ENCODE peak calls at places on chromosomes 7 and 10, in four cellular contexts. X, E, O and M are unnamed samples.

GRCh38 chr10:23081156-23081833 is 14.1 kb upstream of the MSRB2 start:
- DNase-seq in X (no peak), E (peak; percentile 47), O (peak; percentile 78), M (no peak)

GRCh38 chr10:81082621-81083376 is 545.1 kb downstream of the SH2D4B start:
- DNase-seq in X (no peak), E (no peak), O (no peak), M (no peak)

GRCh38 chr10:79056361-79056735 is 12.4 kb upstream of the ZMIZ1 start:
- DNase-seq in X (no peak), E (no peak), O (peak; percentile 28), M (no peak)

GRCh38 chr10:14244801-14245211 is 85.9 kb downstream of the FRMD4A start:
- DNase-seq in X (no peak), E (peak; percentile 29), O (no peak), M (no peak)

GRCh38 chr7:44185729-44186128 is 3.5 kb downstream of the GCK start:
- DNase-seq in X (no peak), E (no peak), O (no peak), M (no peak)

GRCh38 chr10:110443239-110444008 is 54.3 kb upstream of the DUSP5 start:
- DNase-seq in X (peak; percentile 19), E (no peak), O (peak; percentile 36), M (no peak)

GRCh38 chr10:24952701-24953349 is 419 bp upstream of the PRTFDC1 start:
- DNase-seq in X (peak; percentile 68), E (peak; percentile 39), O (peak; percentile 78), M (peak; percentile 33)

GRCh38 chr7:143882020-143882610 is 19.9 kb downstream of the TCAF1 start:
- DNase-seq in X (no peak), E (no peak), O (peak; percentile 91), M (no peak)

GRCh38 chr10:5493698-5494097 is 5.7 kb downstream of the CALML5 start:
- DNase-seq in X (no peak), E (peak; percentile 43), O (no peak), M (no peak)

GRCh38 chr10:112832959-112833358 is 117.1 kb upstream of the TCF7L2 start:
- DNase-seq in X (no peak), E (no peak), O (no peak), M (no peak)

DNA sequence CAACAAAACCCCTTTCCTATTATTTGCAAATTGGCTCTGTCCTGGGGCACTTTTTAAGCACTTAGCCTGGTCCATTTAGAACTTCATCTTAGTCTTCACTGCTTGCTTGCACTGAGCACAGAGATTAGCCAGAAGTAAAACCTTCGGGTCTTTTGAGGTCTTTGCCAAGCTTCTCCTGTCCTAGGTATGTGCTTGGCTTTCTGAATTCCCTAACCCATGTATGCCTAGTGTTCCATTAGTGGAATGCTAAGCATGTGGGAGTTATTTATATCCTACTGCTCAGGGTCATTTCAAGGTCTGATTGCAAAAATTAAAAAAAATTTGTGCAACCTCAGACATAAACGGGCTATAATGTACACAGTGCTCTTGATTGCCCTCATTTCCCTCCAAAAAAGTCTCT is 18.0 kb downstream of the ZNF37A start:
- DNase-seq in X (no peak), E (no peak), O (no peak), M (no peak)
- H3K9me3 ChIP-seq in X (peaks cover 72% of the 10 kb centered on the region), E (peaks cover 49% of the 10 kb centered on the region), O (peaks cover 36% of the 10 kb centered on the region), M (peaks cover 32% of the 10 kb centered on the region)

DNA sequence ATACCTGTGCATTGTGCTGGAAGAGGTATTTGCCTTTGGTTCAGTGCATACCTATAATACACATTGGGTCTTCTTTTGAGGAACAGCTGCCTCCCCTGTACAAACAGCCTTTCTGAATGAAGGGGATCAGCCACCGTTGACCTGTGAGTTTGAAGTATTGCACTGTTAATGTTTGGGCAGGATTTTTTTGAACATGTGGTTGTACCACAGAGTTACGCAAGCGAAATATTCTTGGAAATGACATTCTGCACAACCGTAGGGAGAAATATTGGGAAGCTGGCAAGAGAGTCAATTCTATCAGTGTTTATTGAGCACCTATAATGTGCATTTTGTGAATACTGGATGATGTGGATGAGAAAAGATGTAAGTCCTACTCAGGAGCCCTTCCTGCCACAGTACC is 270.6 kb downstream of the AUTS2 start:
- DNase-seq in X (no peak), E (no peak), O (no peak), M (no peak)
- H3K9me3 ChIP-seq in X (no peaks in the 10 kb centered on the region), E (no peaks in the 10 kb centered on the region), O (no peaks in the 10 kb centered on the region), M (no peaks in the 10 kb centered on the region)

GRCh38 chr10:132599712-132600111 is 62.1 kb downstream of the INPP5A start:
- DNase-seq in X (no peak), E (no peak), O (no peak), M (no peak)
- H3K9me3 ChIP-seq in X (peaks cover 12% of the 10 kb centered on the region), E (no peaks in the 10 kb centered on the region), O (no peaks in the 10 kb centered on the region), M (no peaks in the 10 kb centered on the region)

GRCh38 chr7:158057446-158057845 is 530.2 kb downstream of the PTPRN2 start:
- DNase-seq in X (no peak), E (no peak), O (no peak), M (no peak)
- H3K9me3 ChIP-seq in X (no peaks in the 10 kb centered on the region), E (no peaks in the 10 kb centered on the region), O (no peaks in the 10 kb centered on the region), M (no peaks in the 10 kb centered on the region)

DNA sequence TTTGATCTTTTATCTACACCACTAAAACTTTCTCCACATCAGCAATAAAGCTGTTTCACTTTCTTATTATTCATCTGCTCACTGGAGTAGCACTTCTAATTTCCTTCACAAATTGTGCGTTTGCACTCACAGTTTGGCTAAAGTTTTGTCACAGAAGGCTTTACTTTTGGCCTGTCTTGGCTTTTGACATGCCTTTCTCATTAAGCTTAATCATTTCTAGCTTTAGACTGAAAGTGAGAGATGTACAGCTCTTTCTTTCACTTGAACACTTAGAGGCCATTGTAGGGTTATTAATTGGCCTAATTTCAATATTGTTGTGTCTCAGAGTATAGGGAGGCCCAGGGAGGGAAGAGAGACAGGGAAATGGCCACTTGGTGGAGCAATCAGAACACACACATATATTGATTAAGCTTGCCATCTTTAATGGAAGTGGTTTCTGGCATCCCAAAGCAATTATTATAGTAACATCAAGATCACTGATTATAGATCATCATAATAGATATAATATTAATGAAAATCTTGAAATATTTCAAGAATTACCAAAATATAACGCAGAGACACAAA is 512.5 kb downstream of the ETV1 start:
- DNase-seq in X (no peak), E (peak; percentile 22), O (no peak), M (no peak)
- H3K9me3 ChIP-seq in X (no peaks in the 10 kb centered on the region), E (no peaks in the 10 kb centered on the region), O (no peaks in the 10 kb centered on the region), M (no peaks in the 10 kb centered on the region)

GRCh38 chr7:157683251-157684156 is 346.7 kb downstream of the DNAJB6 start:
- DNase-seq in X (no peak), E (no peak), O (no peak), M (no peak)
- H3K9me3 ChIP-seq in X (no peaks in the 10 kb centered on the region), E (no peaks in the 10 kb centered on the region), O (no peaks in the 10 kb centered on the region), M (no peaks in the 10 kb centered on the region)

GRCh38 chr7:56479136-56479535 is 362.9 kb upstream of the NUPR2 start:
- DNase-seq in X (no peak), E (no peak), O (no peak), M (no peak)

GRCh38 chr7:56483861-56484550 is 367.8 kb upstream of the NUPR2 start:
- DNase-seq in X (no peak), E (no peak), O (no peak), M (no peak)

GRCh38 chr7:56479748-56480147 is 363.5 kb upstream of the NUPR2 start:
- DNase-seq in X (no peak), E (no peak), O (no peak), M (no peak)

DNA sequence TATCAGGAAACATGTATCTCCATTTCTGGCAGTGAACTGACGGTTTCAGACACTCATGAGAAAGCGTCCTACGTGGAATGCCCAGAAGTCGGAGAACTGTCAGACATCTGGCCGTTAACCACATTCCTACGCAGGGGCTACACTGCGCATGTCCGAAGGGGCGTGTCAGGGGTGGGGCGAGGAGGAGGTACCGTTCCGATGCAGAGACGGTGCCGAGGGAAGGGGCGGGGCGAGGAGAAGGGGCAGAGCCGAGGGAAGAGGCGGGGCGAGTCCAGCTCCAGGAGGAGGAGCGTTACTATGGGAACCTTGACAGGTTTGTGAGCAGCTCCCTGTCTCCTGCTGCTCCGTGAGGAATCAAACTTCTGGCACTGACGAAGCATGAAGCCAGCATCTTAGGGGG is 366.9 kb upstream of the NUPR2 start:
- DNase-seq in X (no peak), E (no peak), O (no peak), M (no peak)
- H3K9me3 ChIP-seq in X (peaks cover 60% of the 10 kb centered on the region), E (peaks cover 11% of the 10 kb centered on the region), O (no peaks in the 10 kb centered on the region), M (peaks cover 2% of the 10 kb centered on the region)

GRCh38 chr7:138549082-138549481 is 89.0 kb downstream of the TRIM24 start:
- DNase-seq in X (no peak), E (no peak), O (no peak), M (no peak)
- H3K9me3 ChIP-seq in X (no peaks in the 10 kb centered on the region), E (no peaks in the 10 kb centered on the region), O (no peaks in the 10 kb centered on the region), M (no peaks in the 10 kb centered on the region)

GRCh38 chr7:63027075-63027474 is 971.6 kb upstream of the ZNF722 start:
- DNase-seq in X (no peak), E (no peak), O (no peak), M (no peak)

GRCh38 chr7:63030061-63030460 is 968.6 kb upstream of the ZNF722 start:
- DNase-seq in X (no peak), E (no peak), O (no peak), M (no peak)

GRCh38 chr7:63031838-63032436 is 966.7 kb upstream of the ZNF722 start:
- DNase-seq in X (no peak), E (no peak), O (no peak), M (no peak)

GRCh38 chr7:63028376-63029206 is 970.1 kb upstream of the ZNF722 start:
- DNase-seq in X (no peak), E (no peak), O (no peak), M (no peak)

GRCh38 chr7:63029207-63029522 is 969.5 kb upstream of the ZNF722 start:
- DNase-seq in X (no peak), E (no peak), O (no peak), M (no peak)
- H3K9me3 ChIP-seq in X (peaks cover 21% of the 10 kb centered on the region), E (no peaks in the 10 kb centered on the region), O (no peaks in the 10 kb centered on the region), M (peaks cover 3% of the 10 kb centered on the region)